ENCODE peak calls at places on chromosomes 3 and 15, in nine cellular contexts. X, A, B, C, T, Q, L, G and D are unnamed samples.

GRCh38 chr15:67109141-67110034 is 44.0 kb downstream of the SMAD3 start:
- DNase-seq in Q (peak), L (peak), X (no peak), A (peak), B (no peak), T (peak), C (no peak), G (peak), D (no peak)

GRCh38 chr15:34993877-34994276 is 5.8 kb upstream of the ZNF770 start:
- DNase-seq in G (no peak), T (no peak), A (no peak), C (no peak), X (no peak), L (no peak), Q (no peak), B (no peak), D (no peak)

GRCh38 chr3:31270010-31270409 is 262.7 kb upstream of the STT3B start:
- DNase-seq in A (no peak), G (no peak), B (no peak), Q (no peak), T (no peak), C (no peak), X (no peak), L (no peak), D (no peak)

GRCh38 chr15:40066531-40066930 is 27.6 kb upstream of the SRP14 start:
- DNase-seq in T (no peak), L (no peak), Q (no peak), X (no peak), A (no peak), C (no peak), G (no peak), B (no peak), D (no peak)

GRCh38 chr3:192033246-192033645 is 572.3 kb downstream of the PYDC2 start:
- DNase-seq in C (no peak), B (no peak), X (no peak), A (no peak), L (no peak), G (no peak), T (no peak), Q (no peak), D (no peak)

GRCh38 chr3:142027713-142028112 is 121.6 kb downstream of the TFDP2 start:
- DNase-seq in C (peak), L (no peak), A (no peak), X (no peak), B (peak), G (peak), T (peak), Q (no peak), D (no peak)

GRCh38 chr3:193808317-193808716 is 215.3 kb downstream of the OPA1 start:
- DNase-seq in T (no peak), A (no peak), C (no peak), B (no peak), X (no peak), Q (no peak), G (no peak), L (no peak), D (no peak)

GRCh38 chr15:63979227-63979793 is 67.0 kb downstream of the DAPK2 start:
- DNase-seq in X (no peak), C (no peak), L (no peak), A (no peak), T (no peak), G (no peak), Q (no peak), B (no peak), D (no peak)

GRCh38 chr15:20294651-20295237 is 246.9 kb downstream of the GOLGA6L6 start:
- DNase-seq in L (no peak), T (no peak), A (no peak), G (no peak), Q (no peak), B (no peak), C (no peak), X (no peak), D (no peak)